ENCODE peak calls at places on chromosomes 1 and 21, in seven cellular contexts. One of them, this sample, is unnamed.

GRCh38 chr1:240539031-240539430 is 72.9 kb downstream of the GREM2 start:
- DNase-seq in RPMI7951: no peak
- DNase-seq in osteocyte: no peak
- DNase-seq in nephron progenitor cell: no peak
- DNase-seq in AG09319: no peak
- DNase-seq in skeletal muscle cell: no peak
- DNase-seq in ELR: no peak
- DNase-seq in this sample: no peak

GRCh38 chr1:198678901-198679329 is 40.1 kb downstream of the PTPRC start:
- DNase-seq in RPMI7951: no peak
- DNase-seq in osteocyte: no peak
- DNase-seq in nephron progenitor cell: no peak
- DNase-seq in AG09319: no peak
- DNase-seq in skeletal muscle cell: no peak
- DNase-seq in ELR: no peak
- DNase-seq in this sample: no peak

GRCh38 chr1:234154320-234155251 is 218.7 kb upstream of the COA6 start:
- DNase-seq in RPMI7951: peak
- DNase-seq in osteocyte: no peak
- DNase-seq in nephron progenitor cell: peak
- DNase-seq in AG09319: peak
- DNase-seq in skeletal muscle cell: peak
- DNase-seq in ELR: peak
- DNase-seq in this sample: no peak

GRCh38 chr1:193216920-193217319 is 30.5 kb upstream of the B3GALT2 start:
- DNase-seq in RPMI7951: no peak
- DNase-seq in osteocyte: no peak
- DNase-seq in nephron progenitor cell: no peak
- DNase-seq in AG09319: no peak
- DNase-seq in skeletal muscle cell: no peak
- DNase-seq in ELR: no peak
- DNase-seq in this sample: peak

GRCh38 chr21:25350056-25350455 is 257.2 kb downstream of the MRPL39 start:
- DNase-seq in RPMI7951: peak
- DNase-seq in osteocyte: no peak
- DNase-seq in nephron progenitor cell: peak
- DNase-seq in AG09319: no peak
- DNase-seq in skeletal muscle cell: no peak
- DNase-seq in ELR: peak
- DNase-seq in this sample: peak

GRCh38 chr1:9867408-9868243 is 42.4 kb downstream of the CTNNBIP1 start:
- DNase-seq in RPMI7951: peak
- DNase-seq in osteocyte: peak
- DNase-seq in nephron progenitor cell: peak
- DNase-seq in AG09319: no peak
- DNase-seq in skeletal muscle cell: no peak
- DNase-seq in ELR: peak
- DNase-seq in this sample: peak

GRCh38 chr1:19232526-19232851 is 18.8 kb downstream of the EMC1 start:
- DNase-seq in RPMI7951: no peak
- DNase-seq in osteocyte: no peak
- DNase-seq in nephron progenitor cell: no peak
- DNase-seq in AG09319: peak
- DNase-seq in skeletal muscle cell: no peak
- DNase-seq in ELR: no peak
- DNase-seq in this sample: no peak

GRCh38 chr1:232950197-232950918 is at the start of gene NTPCR:
- DNase-seq in RPMI7951: peak
- DNase-seq in osteocyte: peak
- DNase-seq in nephron progenitor cell: peak
- DNase-seq in AG09319: peak
- DNase-seq in skeletal muscle cell: peak
- DNase-seq in ELR: peak
- DNase-seq in this sample: peak

GRCh38 chr1:116453481-116453880 is 80.4 kb downstream of the ATP1A1 start:
- DNase-seq in RPMI7951: no peak
- DNase-seq in osteocyte: no peak
- DNase-seq in nephron progenitor cell: no peak
- DNase-seq in AG09319: no peak
- DNase-seq in skeletal muscle cell: no peak
- DNase-seq in ELR: no peak
- DNase-seq in this sample: no peak

GRCh38 chr21:31374430-31374829 is 30.4 kb upstream of the TIAM1 start:
- DNase-seq in RPMI7951: no peak
- DNase-seq in osteocyte: no peak
- DNase-seq in nephron progenitor cell: no peak
- DNase-seq in AG09319: no peak
- DNase-seq in skeletal muscle cell: no peak
- DNase-seq in ELR: no peak
- DNase-seq in this sample: no peak

GRCh38 chr1:228747536-228747935 is 12.3 kb downstream of the RHOU start:
- DNase-seq in RPMI7951: no peak
- DNase-seq in osteocyte: no peak
- DNase-seq in nephron progenitor cell: no peak
- DNase-seq in AG09319: no peak
- DNase-seq in skeletal muscle cell: no peak
- DNase-seq in ELR: no peak
- DNase-seq in this sample: no peak

GRCh38 chr1:3841491-3841890 is 15.5 kb downstream of the CEP104 start:
- DNase-seq in RPMI7951: no peak
- DNase-seq in osteocyte: no peak
- DNase-seq in nephron progenitor cell: no peak
- DNase-seq in AG09319: no peak
- DNase-seq in skeletal muscle cell: no peak
- DNase-seq in ELR: no peak
- DNase-seq in this sample: no peak

GRCh38 chr1:18819986-18820790 is 39.3 kb downstream of the TAS1R2 start:
- DNase-seq in RPMI7951: no peak
- DNase-seq in osteocyte: no peak
- DNase-seq in nephron progenitor cell: no peak
- DNase-seq in AG09319: no peak
- DNase-seq in skeletal muscle cell: no peak
- DNase-seq in ELR: no peak
- DNase-seq in this sample: no peak

GRCh38 chr1:231606712-231607111 is 19.9 kb upstream of the DISC1 start:
- DNase-seq in RPMI7951: no peak
- DNase-seq in osteocyte: no peak
- DNase-seq in nephron progenitor cell: no peak
- DNase-seq in AG09319: no peak
- DNase-seq in skeletal muscle cell: no peak
- DNase-seq in ELR: peak
- DNase-seq in this sample: no peak

GRCh38 chr1:92486251-92487077 is at the start of gene GFI1:
- DNase-seq in RPMI7951: peak
- DNase-seq in osteocyte: no peak
- DNase-seq in nephron progenitor cell: peak
- DNase-seq in AG09319: no peak
- DNase-seq in skeletal muscle cell: no peak
- DNase-seq in ELR: peak
- DNase-seq in this sample: peak

GRCh38 chr1:21278208-21278861 is 11.9 kb downstream of the ECE1 start:
- DNase-seq in RPMI7951: no peak
- DNase-seq in osteocyte: no peak
- DNase-seq in nephron progenitor cell: no peak
- DNase-seq in AG09319: no peak
- DNase-seq in skeletal muscle cell: no peak
- DNase-seq in ELR: no peak
- DNase-seq in this sample: no peak

GRCh38 chr1:208654241-208654640 is 410.1 kb upstream of the PLXNA2 start:
- DNase-seq in RPMI7951: peak
- DNase-seq in osteocyte: no peak
- DNase-seq in nephron progenitor cell: peak
- DNase-seq in AG09319: no peak
- DNase-seq in skeletal muscle cell: no peak
- DNase-seq in ELR: peak
- DNase-seq in this sample: no peak

GRCh38 chr1:8519167-8519566 is 201.3 kb downstream of the SLC45A1 start:
- DNase-seq in RPMI7951: no peak
- DNase-seq in osteocyte: no peak
- DNase-seq in nephron progenitor cell: no peak
- DNase-seq in AG09319: no peak
- DNase-seq in skeletal muscle cell: no peak
- DNase-seq in ELR: no peak
- DNase-seq in this sample: no peak

GRCh38 chr1:200488375-200489165 is 78.7 kb upstream of the ZNF281 start:
- DNase-seq in RPMI7951: peak
- DNase-seq in osteocyte: no peak
- DNase-seq in nephron progenitor cell: peak
- DNase-seq in AG09319: peak
- DNase-seq in skeletal muscle cell: peak
- DNase-seq in ELR: peak
- DNase-seq in this sample: peak

GRCh38 chr1:43879414-43879813 is 54.2 kb upstream of the ARTN start:
- DNase-seq in RPMI7951: peak
- DNase-seq in osteocyte: no peak
- DNase-seq in nephron progenitor cell: no peak
- DNase-seq in AG09319: no peak
- DNase-seq in skeletal muscle cell: peak
- DNase-seq in ELR: peak
- DNase-seq in this sample: no peak

GRCh38 chr1:156128749-156129682 is 14.5 kb downstream of the LMNA start:
- DNase-seq in RPMI7951: peak
- DNase-seq in osteocyte: no peak
- DNase-seq in nephron progenitor cell: no peak
- DNase-seq in AG09319: no peak
- DNase-seq in skeletal muscle cell: no peak
- DNase-seq in ELR: no peak
- DNase-seq in this sample: no peak

GRCh38 chr1:112395261-112395831 is 668 bp upstream of the CTTNBP2NL start:
- DNase-seq in RPMI7951: no peak
- DNase-seq in osteocyte: no peak
- DNase-seq in nephron progenitor cell: no peak
- DNase-seq in AG09319: no peak
- DNase-seq in skeletal muscle cell: no peak
- DNase-seq in ELR: peak
- DNase-seq in this sample: no peak

GRCh38 chr1:107776898-107777663 is 187.9 kb downstream of the VAV3 start:
- DNase-seq in RPMI7951: no peak
- DNase-seq in osteocyte: no peak
- DNase-seq in nephron progenitor cell: no peak
- DNase-seq in AG09319: no peak
- DNase-seq in skeletal muscle cell: no peak
- DNase-seq in ELR: no peak
- DNase-seq in this sample: no peak

GRCh38 chr1:61588736-61589381 is 136.1 kb downstream of the TM2D1 start:
- DNase-seq in RPMI7951: peak
- DNase-seq in osteocyte: no peak
- DNase-seq in nephron progenitor cell: peak
- DNase-seq in AG09319: no peak
- DNase-seq in skeletal muscle cell: no peak
- DNase-seq in ELR: peak
- DNase-seq in this sample: peak

GRCh38 chr1:15584489-15585363 is at the start of gene AGMAT:
- DNase-seq in RPMI7951: peak
- DNase-seq in osteocyte: no peak
- DNase-seq in nephron progenitor cell: peak
- DNase-seq in AG09319: no peak
- DNase-seq in skeletal muscle cell: no peak
- DNase-seq in ELR: peak
- DNase-seq in this sample: peak

GRCh38 chr1:219882116-219882515 is 46.2 kb downstream of the SLC30A10 start:
- DNase-seq in RPMI7951: no peak
- DNase-seq in osteocyte: no peak
- DNase-seq in nephron progenitor cell: no peak
- DNase-seq in AG09319: no peak
- DNase-seq in skeletal muscle cell: no peak
- DNase-seq in ELR: no peak
- DNase-seq in this sample: no peak

GRCh38 chr1:171107257-171107940 is 16.7 kb downstream of the FMO3 start:
- DNase-seq in RPMI7951: no peak
- DNase-seq in osteocyte: no peak
- DNase-seq in nephron progenitor cell: no peak
- DNase-seq in AG09319: no peak
- DNase-seq in skeletal muscle cell: no peak
- DNase-seq in ELR: no peak
- DNase-seq in this sample: no peak

GRCh38 chr1:183986941-183987340 is 50.6 kb downstream of the COLGALT2 start:
- DNase-seq in RPMI7951: no peak
- DNase-seq in osteocyte: no peak
- DNase-seq in nephron progenitor cell: no peak
- DNase-seq in AG09319: no peak
- DNase-seq in skeletal muscle cell: no peak
- DNase-seq in ELR: peak
- DNase-seq in this sample: no peak

GRCh38 chr1:74773540-74773939 is 40.6 kb downstream of the TYW3 start:
- DNase-seq in RPMI7951: no peak
- DNase-seq in osteocyte: no peak
- DNase-seq in nephron progenitor cell: no peak
- DNase-seq in AG09319: no peak
- DNase-seq in skeletal muscle cell: no peak
- DNase-seq in ELR: no peak
- DNase-seq in this sample: no peak

GRCh38 chr1:59678809-59679228 is 135.9 kb upstream of the HOOK1 start:
- DNase-seq in RPMI7951: peak
- DNase-seq in osteocyte: no peak
- DNase-seq in nephron progenitor cell: peak
- DNase-seq in AG09319: peak
- DNase-seq in skeletal muscle cell: peak
- DNase-seq in ELR: peak
- DNase-seq in this sample: no peak

GRCh38 chr1:241551759-241552638 is 19.8 kb downstream of the KMO start:
- DNase-seq in RPMI7951: no peak
- DNase-seq in osteocyte: no peak
- DNase-seq in nephron progenitor cell: no peak
- DNase-seq in AG09319: no peak
- DNase-seq in skeletal muscle cell: no peak
- DNase-seq in ELR: no peak
- DNase-seq in this sample: no peak

GRCh38 chr1:182685186-182685585 is 799 bp upstream of the RGS8 start:
- DNase-seq in RPMI7951: no peak
- DNase-seq in osteocyte: no peak
- DNase-seq in nephron progenitor cell: peak
- DNase-seq in AG09319: no peak
- DNase-seq in skeletal muscle cell: no peak
- DNase-seq in ELR: no peak
- DNase-seq in this sample: no peak

GRCh38 chr1:15355968-15356621 is 53.6 kb upstream of the EFHD2 start:
- DNase-seq in RPMI7951: peak
- DNase-seq in osteocyte: no peak
- DNase-seq in nephron progenitor cell: no peak
- DNase-seq in AG09319: no peak
- DNase-seq in skeletal muscle cell: no peak
- DNase-seq in ELR: peak
- DNase-seq in this sample: no peak

GRCh38 chr21:46109251-46110221 is 11.6 kb downstream of the COL6A2 start:
- DNase-seq in RPMI7951: peak
- DNase-seq in osteocyte: peak
- DNase-seq in nephron progenitor cell: no peak
- DNase-seq in AG09319: no peak
- DNase-seq in skeletal muscle cell: no peak
- DNase-seq in ELR: no peak
- DNase-seq in this sample: peak